ENCODE peak calls at places on chromosome 16, in eight cellular contexts. D is mammary epithelial cell, R is NCI-H774, J is tibial nerve, V is pancreas, E is upper lobe of right lung, H is NCI-H1417, L is fibroblast of lung. B is an unnamed sample.

GRCh38 chr16:85924675-85925074 is 25.7 kb downstream of the IRF8 start:
- DNase-seq in H (no peak), R (no peak), J (no peak), D (peak; percentile 70), L (peak; percentile 47), V (no peak), E (no peak), B (no peak)

GRCh38 chr16:88314991-88315542 is 67.7 kb upstream of the ZNF469 start:
- DNase-seq in L (no peak), E (no peak), D (no peak), V (no peak), H (no peak), R (no peak), J (no peak), B (no peak)

GRCh38 chr16:4338712-4339299 is 12.3 kb downstream of the PAM16 start:
- DNase-seq in H (no peak), V (peak; percentile 52), R (no peak), E (peak; percentile 66), J (no peak), L (no peak), D (no peak), B (no peak)

GRCh38 chr16:58451945-58452401 is 48.0 kb upstream of the NDRG4 start:
- DNase-seq in V (no peak), E (no peak), L (peak; percentile 69), D (peak; percentile 62), J (no peak), R (no peak), H (no peak), B (no peak)

GRCh38 chr16:83826146-83826913 is 18.6 kb downstream of the HSBP1 start:
- DNase-seq in L (peak; percentile 89), E (peak; percentile 91), V (peak; percentile 95), D (peak; percentile 85), J (peak; percentile 97), H (peak; percentile 43), R (peak; percentile 50), B (peak; percentile 78)

GRCh38 chr16:1770328-1771071 is 843 bp downstream of the NME3 start:
- DNase-seq in H (peak; percentile 41), V (peak; percentile 89), E (peak; percentile 80), R (no peak), D (no peak), L (peak; percentile 69), J (peak; percentile 44), B (no peak)

GRCh38 chr16:67445913-67446907 is 15.3 kb downstream of the HSD11B2 start:
- DNase-seq in V (no peak), R (no peak), L (no peak), D (no peak), E (no peak), H (no peak), J (no peak), B (no peak)

GRCh38 chr16:55559233-55559632 is 7.3 kb upstream of the CAPNS2 start:
- DNase-seq in R (no peak), D (peak; percentile 60), H (no peak), E (no peak), L (peak; percentile 71), J (no peak), V (no peak), B (no peak)

GRCh38 chr16:69325784-69326171 is 4.6 kb downstream of the PDF start:
- DNase-seq in H (no peak), E (no peak), V (peak; percentile 27), L (no peak), R (no peak), D (no peak), J (no peak), B (no peak)

GRCh38 chr16:57071840-57072541 is 20.4 kb upstream of the CPNE2 start:
- DNase-seq in H (no peak), V (no peak), E (no peak), R (no peak), D (peak; percentile 83), L (peak; percentile 71), J (no peak), B (peak; percentile 39)

GRCh38 chr16:20849587-20850390 is 43.5 kb downstream of the REXO5 start:
- DNase-seq in D (peak; percentile 59), V (peak; percentile 85), H (peak; percentile 35), E (peak; percentile 72), R (peak; percentile 39), L (peak; percentile 52), J (peak; percentile 97), B (peak; percentile 69)

GRCh38 chr16:75860654-75861053 is 134.4 kb upstream of the CPHXL start:
- DNase-seq in E (no peak), R (peak; percentile 40), H (peak; percentile 81), L (peak; percentile 3), J (no peak), D (no peak), V (no peak), B (no peak)

GRCh38 chr16:7871979-7872378 is 539.3 kb downstream of the RBFOX1 start:
- DNase-seq in L (no peak), D (no peak), H (no peak), V (no peak), R (no peak), J (no peak), E (no peak), B (no peak)

GRCh38 chr16:30533748-30534367 is 800 bp downstream of the ZNF747 start:
- DNase-seq in L (no peak), R (no peak), H (no peak), E (no peak), D (no peak), V (no peak), J (no peak), B (peak; percentile 29)

GRCh38 chr16:2473999-2474876 is 689 bp upstream of the TBC1D24 start:
- DNase-seq in L (peak; percentile 39), V (peak; percentile 85), R (no peak), H (peak; percentile 69), E (peak; percentile 81), D (peak; percentile 42), J (no peak), B (peak; percentile 70)

GRCh38 chr16:21663889-21664647 is at the start of gene OTOA:
- DNase-seq in D (no peak), H (peak; percentile 5), R (no peak), V (peak; percentile 65), E (no peak), J (no peak), L (no peak), B (no peak)

GRCh38 chr16:69563605-69564580 is 1.9 kb upstream of the NFAT5 start:
- DNase-seq in D (peak; percentile 85), V (no peak), R (no peak), L (peak; percentile 22), J (no peak), E (no peak), H (no peak), B (peak; percentile 88)

GRCh38 chr16:55701442-55702319 is 45.9 kb downstream of the SLC6A2 start:
- DNase-seq in V (peak; percentile 86), J (peak; percentile 48), R (peak; percentile 30), L (peak; percentile 23), D (peak; percentile 38), E (peak; percentile 82), H (peak; percentile 63), B (peak; percentile 76)

GRCh38 chr16:4410335-4411075 is 5.9 kb downstream of the CORO7 start:
- DNase-seq in H (no peak), R (peak; percentile 23), D (peak; percentile 40), V (no peak), J (peak; percentile 69), L (peak; percentile 91), E (no peak), B (no peak)

GRCh38 chr16:7744546-7745294 is 412.1 kb downstream of the RBFOX1 start:
- DNase-seq in L (no peak), R (no peak), V (no peak), H (no peak), E (no peak), J (no peak), D (no peak), B (no peak)

GRCh38 chr16:14013571-14014283 is 57.4 kb upstream of the MRTFB start:
- DNase-seq in J (peak; percentile 70), D (peak; percentile 76), V (no peak), H (peak; percentile 70), L (peak; percentile 84), R (peak; percentile 53), E (no peak), B (no peak)

GRCh38 chr16:11379420-11379819 is 34.2 kb downstream of the RMI2 start:
- DNase-seq in D (peak; percentile 25), R (no peak), E (no peak), L (peak; percentile 71), J (no peak), V (no peak), H (no peak), B (no peak)

GRCh38 chr16:11190585-11191565 is 65.1 kb downstream of the SOCS1 start:
- DNase-seq in J (no peak), R (no peak), H (no peak), L (peak; percentile 38), V (no peak), E (no peak), D (peak; percentile 39), B (no peak)

GRCh38 chr16:25051446-25052160 is 36.4 kb upstream of the ARHGAP17 start:
- DNase-seq in L (peak; percentile 76), H (no peak), D (peak; percentile 68), V (no peak), J (no peak), R (no peak), E (no peak), B (no peak)

B was measured in NAMALWA.